ENCODE peak calls at places on chromosomes 5 and 9, in four cellular contexts. M is left lung, Q is Peyer's patch, P is uterus. V is an unnamed sample.

GRCh38 chr9:71929223-71929622 is 17.8 kb downstream of the C9orf85 start:
- DNase-seq in M (no peak), Q (no peak), P (no peak), V (no peak)

GRCh38 chr5:132547269-132547668 is 3.9 kb upstream of the IL5 start:
- DNase-seq in M (no peak), Q (no peak), P (no peak), V (no peak)

GRCh38 chr5:19880430-19880829 is 107.6 kb downstream of the CDH18 start:
- DNase-seq in M (no peak), Q (no peak), P (no peak), V (no peak)

GRCh38 chr5:36558652-36559051 is 47.8 kb upstream of the SLC1A3 start:
- DNase-seq in M (no peak), Q (no peak), P (no peak), V (no peak)

GRCh38 chr9:130578865-130579737 is at the start of gene FUBP3:
- DNase-seq in M (peak; percentile 95), Q (peak; percentile 97), P (peak; percentile 92), V (peak; percentile 68)

GRCh38 chr9:83706703-83707517 is 848 bp downstream of the UBQLN1 start:
- DNase-seq in M (peak; percentile 41), Q (peak; percentile 69), P (peak; percentile 33), V (no peak)

GRCh38 chr5:166497705-166498104 is 1793.7 kb upstream of the WWC1 start:
- DNase-seq in M (no peak), Q (no peak), P (no peak), V (no peak)

GRCh38 chr5:61687371-61687770 is 355.3 kb downstream of the ZSWIM6 start:
- DNase-seq in M (no peak), Q (no peak), P (no peak), V (no peak)

GRCh38 chr9:131981116-131981847 is 98.4 kb downstream of the MED27 start:
- DNase-seq in M (no peak), Q (no peak), P (no peak), V (no peak)

GRCh38 chr9:93956183-93956784 is 1.1 kb upstream of the BARX1 start:
- DNase-seq in M (no peak), Q (no peak), P (no peak), V (no peak)
- H3K4me1 ChIP-seq in M (peaks cover 65% of the 10 kb centered on the region), Q (peaks cover 38% of the 10 kb centered on the region), P (no peaks in the 10 kb centered on the region), V (peaks cover 49% of the 10 kb centered on the region)

DNA sequence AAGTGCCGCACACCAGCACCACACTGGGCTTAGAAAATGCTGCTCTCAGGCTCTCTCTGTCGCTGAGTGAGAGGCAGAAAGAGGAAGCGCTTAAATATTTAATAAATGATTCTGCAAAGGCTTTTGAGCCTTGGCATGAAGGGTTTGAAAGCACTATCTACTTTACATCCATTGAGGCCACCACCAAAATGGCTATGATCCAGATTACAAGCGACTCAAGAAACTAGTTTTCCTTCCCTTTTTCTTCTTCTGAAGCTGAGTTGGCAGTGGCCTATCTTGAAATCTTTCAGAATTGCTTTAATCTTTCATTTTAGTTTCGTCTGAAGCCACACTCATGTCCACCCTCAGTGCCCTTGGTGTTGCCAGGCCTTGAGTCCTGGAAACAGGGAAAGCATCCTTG is 59.5 kb downstream of the EBF1 start:
- DNase-seq in M (no peak), Q (no peak), P (no peak), V (no peak)
- H3K4me1 ChIP-seq in M (no peaks in the 10 kb centered on the region), Q (no peaks in the 10 kb centered on the region), P (no peaks in the 10 kb centered on the region), V (peaks cover 55% of the 10 kb centered on the region)

DNA sequence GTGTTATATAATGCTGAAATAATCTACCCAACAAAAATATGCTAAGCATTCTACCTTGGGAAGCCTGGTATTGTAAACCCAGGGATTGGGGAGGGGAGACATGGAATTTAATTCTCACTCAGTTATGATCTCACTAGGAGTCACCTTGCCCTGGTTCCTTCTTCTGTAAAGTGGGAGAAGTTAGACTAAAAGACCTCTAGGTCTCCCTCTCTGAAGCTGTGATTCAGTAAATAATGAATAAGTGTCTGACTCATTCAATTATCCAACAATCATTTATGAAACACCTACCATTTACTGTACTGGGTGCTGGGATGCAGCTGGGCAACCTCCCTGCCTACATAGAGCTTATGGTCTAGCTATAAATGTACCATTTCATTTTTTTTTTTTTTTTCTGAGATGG is 20.2 kb upstream of the SPARC start:
- DNase-seq in M (no peak), Q (no peak), P (no peak), V (no peak)
- H3K4me1 ChIP-seq in M (peaks cover 3% of the 10 kb centered on the region), Q (no peaks in the 10 kb centered on the region), P (no peaks in the 10 kb centered on the region), V (no peaks in the 10 kb centered on the region)

GRCh38 chr5:150562832-150563231 is 54.9 kb downstream of the NDST1 start:
- DNase-seq in M (peak; percentile 11), Q (peak; percentile 74), P (no peak), V (no peak)

GRCh38 chr5:150560401-150561191 is 52.7 kb downstream of the NDST1 start:
- DNase-seq in M (peak; percentile 82), Q (peak; percentile 97), P (peak; percentile 78), V (peak; percentile 95)

GRCh38 chr5:150559701-150560100 is 51.8 kb downstream of the NDST1 start:
- DNase-seq in M (no peak), Q (no peak), P (no peak), V (no peak)

GRCh38 chr5:150561192-150561512 is 53.2 kb downstream of the NDST1 start:
- DNase-seq in M (no peak), Q (no peak), P (no peak), V (no peak)

DNA sequence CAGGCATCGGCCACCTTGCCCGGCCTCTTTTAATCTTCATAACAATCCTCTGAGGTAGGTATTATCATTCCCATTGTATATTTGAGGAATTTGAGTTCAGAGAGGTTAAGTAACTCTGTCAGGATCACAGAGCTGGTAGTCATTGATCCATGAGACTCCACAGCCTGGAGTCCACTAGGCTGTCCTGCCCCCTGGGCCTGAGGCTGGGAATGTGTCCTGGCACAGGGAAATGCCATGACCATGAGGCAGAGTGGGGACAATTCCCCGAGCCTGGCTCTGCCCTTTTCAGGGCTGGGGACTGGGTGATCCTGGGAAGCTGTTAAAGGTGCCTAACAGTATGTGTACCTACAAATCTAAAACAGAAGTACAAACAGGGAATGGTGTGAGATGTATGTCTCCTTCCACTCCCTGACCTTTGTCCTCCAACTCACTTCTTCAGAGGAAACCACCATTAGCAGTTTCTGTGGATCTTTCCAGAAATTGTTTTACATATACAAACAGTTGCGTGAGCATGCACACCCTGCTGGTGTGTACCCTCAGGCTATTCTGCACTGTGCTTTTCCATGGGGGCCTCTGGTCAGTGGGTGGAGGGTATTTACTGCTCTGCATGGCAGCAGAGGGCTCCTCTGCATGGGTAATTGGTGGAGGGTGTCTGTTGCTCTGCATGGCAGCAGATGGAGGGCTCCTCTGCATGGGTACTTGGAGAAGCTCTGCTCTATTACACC is 53.8 kb downstream of the NDST1 start:
- DNase-seq in M (peak; percentile 25), Q (no peak), P (no peak), V (no peak)
- H3K4me1 ChIP-seq in M (peaks cover 9% of the 10 kb centered on the region), Q (no peaks in the 10 kb centered on the region), P (no peaks in the 10 kb centered on the region), V (peaks cover 6% of the 10 kb centered on the region)

GRCh38 chr5:177491429-177491945 is 5.9 kb downstream of the PDLIM7 start:
- DNase-seq in M (no peak), Q (no peak), P (peak; percentile 48), V (no peak)

GRCh38 chr5:177491983-177492746 is 5.2 kb downstream of the PDLIM7 start:
- DNase-seq in M (no peak), Q (no peak), P (no peak), V (no peak)

GRCh38 chr5:177489119-177489716 is 8.2 kb downstream of the PDLIM7 start:
- DNase-seq in M (no peak), Q (no peak), P (no peak), V (no peak)

GRCh38 chr5:177490992-177491391 is 6.4 kb downstream of the PDLIM7 start:
- DNase-seq in M (no peak), Q (no peak), P (no peak), V (no peak)

DNA sequence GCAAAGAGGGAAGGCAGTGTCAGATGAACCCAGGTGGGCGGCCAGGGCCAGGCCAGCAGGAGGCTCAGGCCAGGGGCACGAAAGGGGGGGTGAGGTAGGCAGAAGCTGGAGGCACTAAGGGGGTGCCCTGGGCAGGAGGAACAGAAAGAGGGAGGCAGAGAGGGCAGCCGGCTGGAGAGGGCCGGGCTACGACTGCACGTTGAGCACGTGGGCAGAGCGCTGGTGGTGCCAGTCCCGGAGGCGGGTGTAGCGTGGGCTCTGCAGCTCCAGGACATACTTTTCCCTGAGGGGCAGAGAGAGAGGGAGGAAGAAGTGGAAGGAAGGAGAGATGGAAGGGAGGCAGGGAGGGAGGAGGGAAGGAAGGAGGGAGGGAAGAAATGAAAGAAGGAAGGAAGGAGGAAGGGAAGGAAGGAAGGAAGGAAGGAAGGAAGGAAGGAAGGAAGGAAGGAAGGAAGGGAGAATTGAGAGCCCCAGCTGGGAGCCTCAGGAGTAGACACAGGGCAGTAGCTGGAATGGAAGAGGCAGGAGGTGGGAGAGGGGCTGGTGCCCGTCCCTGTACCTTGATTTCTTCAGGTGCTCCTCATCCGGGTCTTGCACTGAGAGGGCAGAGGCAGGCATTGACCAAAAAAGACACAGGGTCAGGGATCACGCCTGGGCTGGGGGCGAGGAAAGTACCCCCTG is 7.0 kb downstream of the PDLIM7 start:
- DNase-seq in M (no peak), Q (no peak), P (no peak), V (no peak)
- H3K4me1 ChIP-seq in M (peaks cover 49% of the 10 kb centered on the region), Q (peaks cover 16% of the 10 kb centered on the region), P (peaks cover 17% of the 10 kb centered on the region), V (peaks cover 34% of the 10 kb centered on the region)

V was measured in ascending aorta.